ENCODE peak calls at places on chromosomes 5 and 9, in six cellular contexts. I is fibroblast of lung, N is MM.1S, Z is GM23338, T is mammary epithelial cell, D is neural progenitor cell. Y is an unnamed sample.

GRCh38 chr5:114924784-114925183 is 244.9 kb downstream of the TRIM36 start:
- DNase-seq in I (no peak), N (no peak), Z (no peak), T (no peak), D (no peak), Y (no peak)

GRCh38 chr5:148297695-148298094 is 14.5 kb upstream of the SPINK7 start:
- DNase-seq in I (no peak), N (no peak), Z (peak; percentile 52), T (peak; percentile 16), D (no peak), Y (no peak)

GRCh38 chr9:84710701-84711397 is 41.3 kb downstream of the NTRK2 start:
- DNase-seq in I (peak; percentile 39), N (no peak), Z (no peak), T (peak; percentile 31), D (no peak), Y (no peak)

GRCh38 chr5:119063579-119064379 is 7.1 kb upstream of the DMXL1 start:
- DNase-seq in I (peak; percentile 52), N (no peak), Z (no peak), T (peak; percentile 60), D (no peak), Y (peak; percentile 24)

GRCh38 chr5:16596541-16596940 is 20.3 kb downstream of the RETREG1 start:
- DNase-seq in I (peak; percentile 89), N (no peak), Z (no peak), T (peak; percentile 70), D (no peak), Y (no peak)

GRCh38 chr5:85337400-85337799 is 952.7 kb upstream of the EDIL3 start:
- DNase-seq in I (no peak), N (no peak), Z (peak; percentile 3), T (no peak), D (no peak), Y (no peak)

GRCh38 chr9:38294561-38294960 is 97.9 kb upstream of the ALDH1B1 start:
- DNase-seq in I (no peak), N (no peak), Z (no peak), T (no peak), D (no peak), Y (no peak)

GRCh38 chr5:77390222-77390621 is 101.9 kb downstream of the WDR41 start:
- DNase-seq in I (no peak), N (no peak), Z (no peak), T (no peak), D (no peak), Y (no peak)

GRCh38 chr5:69238760-69239251 is 4.1 kb downstream of the CDK7 start:
- DNase-seq in I (peak; percentile 92), N (no peak), Z (no peak), T (peak; percentile 91), D (no peak), Y (no peak)

GRCh38 chr9:130741831-130742449 is 48.4 kb downstream of the EXOSC2 start:
- DNase-seq in I (peak; percentile 80), N (no peak), Z (no peak), T (peak; percentile 69), D (no peak), Y (no peak)

GRCh38 chr5:80756292-80756691 is 101.5 kb upstream of the DHFR start:
- DNase-seq in I (no peak), N (no peak), Z (no peak), T (no peak), D (peak; percentile 14), Y (no peak)

GRCh38 chr5:1087428-1087827 is 24.4 kb downstream of the SLC12A7 start:
- DNase-seq in I (no peak), N (no peak), Z (no peak), T (no peak), D (no peak), Y (no peak)

GRCh38 chr9:33166263-33167083 is 663 bp downstream of the B4GALT1 start:
- DNase-seq in I (no peak), N (peak; percentile 22), Z (peak; percentile 44), T (no peak), D (peak; percentile 21), Y (peak; percentile 72)

GRCh38 chr5:166497705-166498104 is 1793.7 kb upstream of the WWC1 start:
- DNase-seq in I (no peak), N (no peak), Z (no peak), T (no peak), D (peak; percentile 27), Y (no peak)

GRCh38 chr5:42994285-42995151 is 45.6 kb downstream of the ANXA2R start:
- DNase-seq in I (peak; percentile 94), N (peak; percentile 93), Z (peak; percentile 96), T (peak; percentile 65), D (peak; percentile 95), Y (peak; percentile 91)

GRCh38 chr5:11815916-11816315 is 88.3 kb downstream of the CTNND2 start:
- DNase-seq in I (no peak), N (no peak), Z (no peak), T (no peak), D (no peak), Y (no peak)

GRCh38 chr9:130962418-130963316 is 23.6 kb upstream of the FIBCD1 start:
- DNase-seq in I (peak; percentile 98), N (no peak), Z (no peak), T (peak; percentile 91), D (no peak), Y (peak; percentile 52)

GRCh38 chr5:144585716-144586115 is 415.0 kb downstream of the KCTD16 start:
- DNase-seq in I (peak; percentile 24), N (no peak), Z (no peak), T (no peak), D (no peak), Y (no peak)

GRCh38 chr9:134491856-134492255 is 149.7 kb upstream of the COL5A1 start:
- DNase-seq in I (no peak), N (no peak), Z (no peak), T (no peak), D (no peak), Y (no peak)

GRCh38 chr9:93268551-93269314 is 84.8 kb downstream of the WNK2 start:
- DNase-seq in I (no peak), N (peak; percentile 95), Z (no peak), T (no peak), D (no peak), Y (peak; percentile 14)

GRCh38 chr9:16639644-16640043 is 230.8 kb downstream of the BNC2 start:
- DNase-seq in I (no peak), N (no peak), Z (no peak), T (no peak), D (no peak), Y (no peak)

GRCh38 chr5:155836404-155836803 is 490.6 kb upstream of the SGCD start:
- DNase-seq in I (no peak), N (no peak), Z (no peak), T (no peak), D (no peak), Y (no peak)

GRCh38 chr5:78666041-78666444 is 17.5 kb upstream of the LHFPL2 start:
- DNase-seq in I (no peak), N (no peak), Z (no peak), T (no peak), D (no peak), Y (no peak)

GRCh38 chr5:53478411-53479044 is 1.9 kb upstream of the FST start:
- DNase-seq in I (peak; percentile 53), N (peak; percentile 69), Z (peak; percentile 90), T (peak; percentile 59), D (peak; percentile 92), Y (peak; percentile 71)

GRCh38 chr5:143400541-143401252 is 2.8 kb downstream of the NR3C1 start:
- DNase-seq in I (peak; percentile 39), N (peak; percentile 70), Z (no peak), T (peak; percentile 77), D (peak; percentile 24), Y (no peak)

GRCh38 chr9:79152306-79152705 is 419.5 kb upstream of the TLE4 start:
- DNase-seq in I (no peak), N (no peak), Z (no peak), T (no peak), D (no peak), Y (no peak)

GRCh38 chr9:8677725-8678124 is 878.1 kb upstream of the DMAC1 start:
- DNase-seq in I (no peak), N (no peak), Z (peak; percentile 48), T (no peak), D (peak; percentile 41), Y (no peak)

GRCh38 chr5:103450333-103451061 is 112.1 kb downstream of the NUDT12 start:
- DNase-seq in I (peak; percentile 97), N (no peak), Z (no peak), T (peak; percentile 72), D (no peak), Y (no peak)

GRCh38 chr5:148135091-148136048 is 33.0 kb upstream of the SPINK14 start:
- DNase-seq in I (no peak), N (no peak), Z (no peak), T (no peak), D (no peak), Y (no peak)

DNA sequence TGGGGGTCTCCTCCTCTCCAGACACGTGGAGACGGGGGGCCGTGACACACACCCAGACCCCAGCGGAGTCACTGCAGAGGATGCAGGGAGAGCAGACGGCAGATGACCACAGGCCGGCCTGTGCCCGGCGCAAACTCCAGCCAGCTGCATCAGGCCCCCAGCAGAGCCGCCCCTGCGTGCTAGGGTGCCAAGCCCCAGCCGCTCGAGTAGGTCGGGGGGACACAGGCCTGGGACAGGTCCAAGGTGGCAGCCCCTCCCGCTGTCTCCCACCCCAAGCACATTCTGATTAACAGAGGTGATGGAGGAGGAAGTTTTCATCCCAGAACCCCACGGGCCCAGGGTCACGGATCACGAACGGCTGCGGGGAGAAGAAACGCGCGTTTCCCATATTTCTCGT is 14.4 kb downstream of the NACC2 start:
- DNase-seq in I (no peak), N (no peak), Z (no peak), T (no peak), D (peak; percentile 1), Y (no peak)
- H3K79me2 ChIP-seq in I (peaks cover 43% of the 10 kb centered on the region), N (no peaks in the 10 kb centered on the region), Z (peaks cover 4% of the 10 kb centered on the region), T (peaks cover 91% of the 10 kb centered on the region), D (no peaks in the 10 kb centered on the region), Y (peaks cover 80% of the 10 kb centered on the region)

GRCh38 chr9:124478014-124478753 is 27.9 kb downstream of the ADGRD2 start:
- DNase-seq in I (no peak), N (no peak), Z (peak; percentile 76), T (no peak), D (peak; percentile 46), Y (no peak)
- TF ChIP-seq EZH2 in I (no peak), N (no peak), Z (no peak), T (no peak), D (no peak), Y (no peak)

GRCh38 chr9:128107971-128108783 is 19.4 kb downstream of the PTGES2 start:
- DNase-seq in I (no peak), N (no peak), Z (no peak), T (no peak), D (no peak), Y (peak; percentile 7)

GRCh38 chr9:128107260-128107970 is 20.1 kb downstream of the PTGES2 start:
- DNase-seq in I (no peak), N (no peak), Z (no peak), T (no peak), D (no peak), Y (no peak)

GRCh38 chr9:128106940-128107259 is 20.6 kb downstream of the PTGES2 start:
- DNase-seq in I (no peak), N (no peak), Z (no peak), T (no peak), D (no peak), Y (no peak)

GRCh38 chr9:128106181-128106939 is 21.2 kb downstream of the PTGES2 start:
- DNase-seq in I (no peak), N (no peak), Z (no peak), T (no peak), D (no peak), Y (no peak)

GRCh38 chr9:128108784-128109709 is 18.5 kb downstream of the PTGES2 start:
- DNase-seq in I (no peak), N (no peak), Z (no peak), T (no peak), D (no peak), Y (peak; percentile 28)
- H3K27ac ChIP-seq in I (no peak overlapping the region), N (no peak overlapping the region), Z (peak overlapping the region; percentile 76), T (no peak overlapping the region), D (no peak overlapping the region), Y (peak overlapping the region; percentile 76)

GRCh38 chr9:126953089-126953809 is 38.7 kb downstream of the RALGPS1 start:
- DNase-seq in I (peak; percentile 64), N (no peak), Z (no peak), T (no peak), D (no peak), Y (no peak)
- H3K79me2 ChIP-seq in I (no peaks in the 10 kb centered on the region), N (peaks cover 3% of the 10 kb centered on the region), Z (peaks cover 7% of the 10 kb centered on the region), T (no peaks in the 10 kb centered on the region), D (no peaks in the 10 kb centered on the region), Y (peaks cover 15% of the 10 kb centered on the region)